ENCODE peak calls at places on chromosomes 1 and 21, in six cellular contexts. T is gastrocnemius medialis, L is Calu3, O is mammary epithelial cell, J is AG10803, M is activated B cell treated with CpG ODN at 0.5 μM for 24 hours. N is an unnamed sample.
A peak's percentile ranks its signal among the peaks of the same experiment; 100 is the strongest.

GRCh38 chr1:22745675-22746585 is 35.3 kb downstream of the EPHB2 start:
- DNase-seq in T (no peak), L (peak; percentile 23), O (peak; percentile 71), J (peak; percentile 64), M (no peak), N (peak; percentile 32)

GRCh38 chr1:212286437-212287131 is 1.4 kb downstream of the PPP2R5A start:
- DNase-seq in T (peak; percentile 34), L (no peak), O (no peak), J (peak; percentile 41), M (no peak), N (no peak)

GRCh38 chr21:23936224-23936623 is 1671.1 kb downstream of the MRPL39 start:
- DNase-seq in T (no peak), L (no peak), O (no peak), J (no peak), M (no peak), N (no peak)

GRCh38 chr1:231193710-231194340 is 32.0 kb downstream of the TRIM67 start:
- DNase-seq in T (no peak), L (no peak), O (no peak), J (no peak), M (no peak), N (no peak)

GRCh38 chr1:29912413-29912812 is 676.1 kb downstream of the PTPRU start:
- DNase-seq in T (no peak), L (peak; percentile 51), O (peak; percentile 30), J (peak; percentile 34), M (no peak), N (no peak)

GRCh38 chr1:165907256-165907857 is 79.9 kb downstream of the UCK2 start:
- DNase-seq in T (no peak), L (no peak), O (no peak), J (no peak), M (no peak), N (no peak)

GRCh38 chr1:12135612-12136011 is 31.2 kb upstream of the TNFRSF1B start:
- DNase-seq in T (no peak), L (no peak), O (peak; percentile 31), J (peak; percentile 20), M (no peak), N (no peak)

GRCh38 chr1:163655565-163655964 is 333.8 kb downstream of the NUF2 start:
- DNase-seq in T (no peak), L (no peak), O (no peak), J (peak; percentile 79), M (no peak), N (no peak)

GRCh38 chr1:32676945-32677344 is 25.6 kb downstream of the SYNC start:
- DNase-seq in T (no peak), L (no peak), O (no peak), J (no peak), M (no peak), N (no peak)

GRCh38 chr1:17669866-17670451 is 85.2 kb upstream of the ACTL8 start:
- DNase-seq in T (peak; percentile 35), L (no peak), O (no peak), J (no peak), M (no peak), N (no peak)

GRCh38 chr1:194174528-194174927 is 988.1 kb upstream of the B3GALT2 start:
- DNase-seq in T (no peak), L (no peak), O (no peak), J (no peak), M (no peak), N (no peak)

GRCh38 chr21:14056771-14057191 is 154.0 kb downstream of the LIPI start:
- DNase-seq in T (no peak), L (no peak), O (no peak), J (no peak), M (no peak), N (no peak)

GRCh38 chr21:38938343-38938742 is 132.6 kb downstream of the ETS2 start:
- DNase-seq in T (no peak), L (no peak), O (no peak), J (peak; percentile 32), M (no peak), N (no peak)

GRCh38 chr1:60765204-60765603 is 317.2 kb upstream of the NFIA start:
- DNase-seq in T (no peak), L (peak; percentile 36), O (peak; percentile 24), J (peak; percentile 16), M (no peak), N (peak; percentile 21)

GRCh38 chr1:81873946-81874345 is 73.2 kb downstream of the ADGRL2 start:
- DNase-seq in T (no peak), L (no peak), O (no peak), J (peak; percentile 13), M (no peak), N (no peak)

GRCh38 chr1:40392206-40392605 is 18.7 kb downstream of the SMAP2 start:
- DNase-seq in T (peak; percentile 75), L (no peak), O (no peak), J (peak; percentile 94), M (no peak), N (no peak)

GRCh38 chr21:44085491-44086321 is 21.5 kb upstream of the PWP2 start:
- DNase-seq in T (no peak), L (no peak), O (no peak), J (no peak), M (no peak), N (no peak)

GRCh38 chr1:906532-907420 is 16.9 kb upstream of the SAMD11 start:
- DNase-seq in T (peak; percentile 11), L (no peak), O (peak; percentile 65), J (peak; percentile 43), M (peak; percentile 27), N (peak; percentile 49)

GRCh38 chr1:216261631-216262030 is 161.6 kb downstream of the USH2A start:
- DNase-seq in T (no peak), L (no peak), O (peak; percentile 5), J (no peak), M (no peak), N (no peak)

GRCh38 chr1:43363283-43363934 is 4.4 kb downstream of the ELOVL1 start:
- DNase-seq in T (no peak), L (no peak), O (no peak), J (no peak), M (no peak), N (no peak)

GRCh38 chr21:14645702-14646101 is 99.6 kb upstream of the SAMSN1 start:
- DNase-seq in T (no peak), L (no peak), O (no peak), J (no peak), M (no peak), N (no peak)

GRCh38 chr1:226986496-226987178 is 46.5 kb downstream of the COQ8A start:
- DNase-seq in T (peak; percentile 28), L (no peak), O (no peak), J (no peak), M (no peak), N (no peak)

GRCh38 chr1:42052300-42052699 is 100.9 kb upstream of the GUCA2B start:
- DNase-seq in T (no peak), L (no peak), O (no peak), J (no peak), M (no peak), N (no peak)

GRCh38 chr1:187566371-187566770 is 737.6 kb downstream of the PLA2G4A start:
- DNase-seq in T (no peak), L (no peak), O (no peak), J (peak; percentile 14), M (no peak), N (no peak)

GRCh38 chr1:109161836-109162606 is 48.1 kb downstream of the ELAPOR1 start:
- DNase-seq in T (peak; percentile 16), L (no peak), O (peak; percentile 84), J (peak; percentile 97), M (no peak), N (no peak)

GRCh38 chr1:203045336-203045735 is 19.0 kb downstream of the PPFIA4 start:
- DNase-seq in T (peak; percentile 9), L (no peak), O (no peak), J (no peak), M (no peak), N (no peak)

GRCh38 chr1:84504580-84505021 is 1.6 kb upstream of the SPATA1 start:
- DNase-seq in T (no peak), L (no peak), O (peak; percentile 53), J (peak; percentile 76), M (no peak), N (no peak)

GRCh38 chr1:21622466-21623315 is 46.5 kb downstream of the RAP1GAP start:
- DNase-seq in T (no peak), L (peak; percentile 75), O (peak; percentile 14), J (no peak), M (peak; percentile 45), N (peak; percentile 78)

GRCh38 chr1:157431751-157432150 is 120.6 kb downstream of the FCRL5 start:
- DNase-seq in T (no peak), L (no peak), O (peak; percentile 84), J (peak; percentile 53), M (no peak), N (no peak)
- TF ChIP-seq CTCF in T (no peak), L (no peak), O (no peak), J (no peak), M (no peak), N (no peak)

GRCh38 chr1:16503494-16503893 is 10.6 kb downstream of the RNU1-1 start:
- DNase-seq in T (no peak), L (no peak), O (no peak), J (no peak), M (no peak), N (no peak)

GRCh38 chr1:16498573-16499359 is 15.3 kb downstream of the RNU1-1 start:
- DNase-seq in T (peak; percentile 76), L (peak; percentile 90), O (peak; percentile 71), J (peak; percentile 76), M (peak; percentile 91), N (peak; percentile 90)
- TF ChIP-seq CTCF in T (no peak), L (no peak), O (no peak), J (no peak), M (no peak), N (no peak)

DNA sequence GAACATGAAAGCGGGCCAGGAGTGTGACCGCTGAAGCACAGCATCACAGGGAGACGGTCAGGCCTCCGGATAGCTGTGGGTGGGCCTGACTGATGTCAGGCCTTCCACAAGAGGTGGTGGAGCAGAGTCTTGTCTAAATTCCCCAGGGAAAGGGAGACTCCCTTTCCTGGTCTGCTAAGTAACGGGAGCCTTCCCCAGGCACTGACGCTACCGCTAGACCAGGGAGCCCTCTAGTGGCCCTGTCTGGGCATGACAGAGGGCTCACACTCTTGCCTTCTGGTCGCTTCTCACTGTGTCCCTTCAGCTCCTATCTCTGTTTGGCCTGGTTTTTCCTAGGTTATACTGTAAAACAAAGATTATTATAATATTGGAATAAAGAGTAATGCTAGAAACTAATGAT is 36.5 kb downstream of the ZNF695 start:
- DNase-seq in T (peak; percentile 61), L (no peak), O (no peak), J (peak; percentile 25), M (peak; percentile 29), N (peak; percentile 68)
- TF ChIP-seq CTCF in T (peak; percentile 81), L (no peak), O (peak; percentile 66), J (peak; percentile 60), M (no peak), N (peak; percentile 12)

DNA sequence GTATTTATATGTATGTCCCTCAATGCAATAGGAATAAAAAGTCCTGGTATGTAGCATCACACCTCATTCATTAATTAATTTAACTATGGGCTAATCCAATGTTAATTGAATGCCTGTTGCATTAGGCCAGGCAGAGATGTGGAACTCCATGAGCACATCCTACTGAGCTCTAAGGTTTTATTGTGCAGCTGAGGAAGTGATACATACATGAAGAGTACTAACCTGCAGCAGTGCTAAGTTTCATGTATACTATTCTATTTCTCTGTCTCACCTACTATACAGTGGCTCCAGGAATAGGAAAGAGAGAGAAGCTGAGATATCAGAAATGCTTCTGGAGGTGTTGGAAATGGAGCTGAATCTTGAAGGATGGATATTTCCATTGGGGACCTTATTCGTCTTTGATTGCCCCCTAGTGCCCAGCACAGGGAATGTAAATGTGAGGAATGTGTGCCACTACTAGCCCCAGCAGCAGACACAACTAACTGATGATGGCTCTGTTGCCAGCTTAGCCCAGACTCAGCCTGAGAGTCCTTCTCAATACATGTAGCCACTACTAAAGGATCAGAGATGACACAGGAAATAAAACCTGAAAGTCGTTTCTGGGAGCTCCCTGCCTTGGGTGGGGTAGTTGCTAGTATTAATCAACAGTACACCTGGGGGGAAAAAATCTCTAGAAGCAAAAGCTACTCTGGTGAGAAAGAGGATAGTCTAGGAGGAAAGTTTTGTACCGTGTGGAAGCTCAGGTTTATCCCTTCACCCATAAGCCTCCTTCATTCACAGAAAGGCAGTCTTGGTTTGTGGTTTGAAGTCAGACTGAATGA is 173.3 kb upstream of the FOXD3 start:
- DNase-seq in T (no peak), L (peak; percentile 63), O (peak; percentile 40), J (peak; percentile 49), M (no peak), N (peak; percentile 40)
- TF ChIP-seq CTCF in T (no peak), L (peak; percentile 68), O (peak; percentile 75), J (peak; percentile 81), M (no peak), N (peak; percentile 65)

N was measured in body of pancreas.